ENCODE peak calls at places on chromosome 12, in nine cellular contexts. D is GM10248; W is upper lobe of right lung; N is choroid plexus epithelial cell; Z is AG04449; L is MCF 10A; S is NAMALWA; Y is C1 segment of cervical spinal cord; O is stimulated activated CD4-positive, alpha-beta T cell treated with anti-CD3 and anti-CD28 coated beads, Interleukin-15, amount 100 ng/mL, for 1 hour. H is an unnamed sample.

GRCh38 chr12:122276242-122276641 is 9.9 kb upstream of the VPS33A start:
- DNase-seq in D (no peak), W (no peak), N (no peak), Z (no peak), L (no peak), S (no peak), Y (no peak), O (no peak), H (no peak)

GRCh38 chr12:9647825-9648700 is 21.4 kb upstream of the CLEC2D start:
- DNase-seq in D (peak), W (peak), N (peak), Z (no peak), L (peak), S (peak), Y (peak), O (peak), H (peak)

GRCh38 chr12:59055204-59055839 is 135.0 kb upstream of the LRIG3 start:
- DNase-seq in D (peak), W (no peak), N (peak), Z (no peak), L (peak), S (no peak), Y (no peak), O (no peak), H (peak)

GRCh38 chr12:53983580-53984572 is 1.1 kb upstream of the HOXC10 start:
- DNase-seq in D (no peak), W (peak), N (no peak), Z (no peak), L (no peak), S (no peak), Y (no peak), O (no peak), H (no peak)

GRCh38 chr12:104177663-104178501 is 37.7 kb upstream of the TXNRD1 start:
- DNase-seq in D (no peak), W (peak), N (peak), Z (peak), L (peak), S (no peak), Y (no peak), O (no peak), H (no peak)

GRCh38 chr12:64091186-64091585 is 130.9 kb downstream of the KICS2 start:
- DNase-seq in D (no peak), W (no peak), N (no peak), Z (no peak), L (no peak), S (no peak), Y (no peak), O (no peak), H (no peak)

GRCh38 chr12:24780969-24781368 is 167.9 kb downstream of the BCAT1 start:
- DNase-seq in D (peak), W (no peak), N (peak), Z (no peak), L (no peak), S (peak), Y (no peak), O (no peak), H (peak)

GRCh38 chr12:132560831-132561783 is 49.3 kb downstream of the LRCOL1 start:
- DNase-seq in D (peak), W (peak), N (peak), Z (no peak), L (peak), S (peak), Y (peak), O (peak), H (peak)

GRCh38 chr12:132764231-132764630 is 2.6 kb upstream of the ANKLE2 start:
- DNase-seq in D (no peak), W (no peak), N (no peak), Z (no peak), L (no peak), S (no peak), Y (no peak), O (no peak), H (no peak)

GRCh38 chr12:64733857-64734256 is 25.3 kb downstream of the GNS start:
- DNase-seq in D (no peak), W (no peak), N (no peak), Z (no peak), L (peak), S (no peak), Y (peak), O (no peak), H (no peak)

GRCh38 chr12:3747976-3748619 is 4.8 kb downstream of the CRACR2A start:
- DNase-seq in D (no peak), W (no peak), N (no peak), Z (no peak), L (no peak), S (no peak), Y (no peak), O (no peak), H (no peak)

GRCh38 chr12:5586201-5586600 is 154.3 kb downstream of the NTF3 start:
- DNase-seq in D (no peak), W (no peak), N (no peak), Z (peak), L (no peak), S (no peak), Y (no peak), O (no peak), H (no peak)

GRCh38 chr12:122003646-122004611 is 17.8 kb upstream of the BCL7A start:
- DNase-seq in D (peak), W (no peak), N (peak), Z (no peak), L (no peak), S (peak), Y (no peak), O (no peak), H (no peak)

GRCh38 chr12:133106253-133106652 is 23.8 kb downstream of the ZNF891 start:
- DNase-seq in D (no peak), W (no peak), N (peak), Z (no peak), L (no peak), S (no peak), Y (no peak), O (no peak), H (peak)

GRCh38 chr12:92529944-92530343 is 172.8 kb upstream of the PLEKHG7 start:
- DNase-seq in D (no peak), W (no peak), N (no peak), Z (no peak), L (no peak), S (no peak), Y (no peak), O (no peak), H (peak)

GRCh38 chr12:122086641-122087285 is 8.2 kb downstream of the MLXIP start:
- DNase-seq in D (no peak), W (peak), N (no peak), Z (no peak), L (no peak), S (no peak), Y (no peak), O (no peak), H (no peak)

GRCh38 chr12:14390885-14391530 is 25.5 kb downstream of the ATF7IP start:
- DNase-seq in D (no peak), W (no peak), N (no peak), Z (no peak), L (no peak), S (no peak), Y (no peak), O (no peak), H (no peak)

GRCh38 chr12:39616251-39616650 is 3.4 kb downstream of the ABCD2 start:
- DNase-seq in D (no peak), W (no peak), N (no peak), Z (no peak), L (no peak), S (no peak), Y (no peak), O (no peak), H (no peak)

GRCh38 chr12:130958557-130959140 is 4.9 kb downstream of the ADGRD1 start:
- DNase-seq in D (no peak), W (no peak), N (no peak), Z (no peak), L (no peak), S (no peak), Y (no peak), O (no peak), H (no peak)

GRCh38 chr12:12791756-12792346 is 6.4 kb downstream of the APOLD1 start:
- DNase-seq in D (no peak), W (no peak), N (peak), Z (no peak), L (no peak), S (no peak), Y (no peak), O (no peak), H (no peak)

GRCh38 chr12:54128466-54128865 is 60.3 kb downstream of the SMUG1 start:
- DNase-seq in D (no peak), W (no peak), N (no peak), Z (no peak), L (no peak), S (no peak), Y (no peak), O (no peak), H (no peak)

GRCh38 chr12:65670775-65671174 is 153.5 kb upstream of the HMGA2 start:
- DNase-seq in D (no peak), W (no peak), N (no peak), Z (no peak), L (peak), S (no peak), Y (no peak), O (no peak), H (no peak)

GRCh38 chr12:123097521-123098084 is 53.3 kb downstream of the PITPNM2 start:
- DNase-seq in D (no peak), W (no peak), N (no peak), Z (no peak), L (no peak), S (no peak), Y (no peak), O (no peak), H (no peak)

GRCh38 chr12:78119351-78119918 is 288.7 kb downstream of the NAV3 start:
- DNase-seq in D (no peak), W (no peak), N (no peak), Z (no peak), L (no peak), S (no peak), Y (no peak), O (no peak), H (no peak)

GRCh38 chr12:51270067-51270846 is at the start of gene SMAGP:
- DNase-seq in D (peak), W (peak), N (peak), Z (no peak), L (peak), S (no peak), Y (no peak), O (peak), H (peak)

GRCh38 chr12:112308652-112309051 is 73.6 kb downstream of the HECTD4 start:
- DNase-seq in D (no peak), W (no peak), N (no peak), Z (no peak), L (no peak), S (no peak), Y (no peak), O (no peak), H (no peak)

GRCh38 chr12:51911788-51912711 is 4.7 kb downstream of the ACVRL1 start:
- DNase-seq in D (no peak), W (peak), N (no peak), Z (no peak), L (no peak), S (no peak), Y (no peak), O (no peak), H (no peak)

GRCh38 chr12:6231359-6232268 is 31.4 kb downstream of the CD9 start:
- DNase-seq in D (no peak), W (no peak), N (peak), Z (no peak), L (no peak), S (no peak), Y (no peak), O (no peak), H (no peak)

GRCh38 chr12:92045852-92046251 is 99.8 kb downstream of the BTG1 start:
- DNase-seq in D (no peak), W (no peak), N (no peak), Z (no peak), L (no peak), S (no peak), Y (no peak), O (no peak), H (peak)

GRCh38 chr12:72288911-72289310 is 16.7 kb downstream of the TRHDE start:
- DNase-seq in D (no peak), W (no peak), N (peak), Z (no peak), L (no peak), S (no peak), Y (no peak), O (no peak), H (no peak)

GRCh38 chr12:118060301-118061010 is 523 bp downstream of the WSB2 start:
- DNase-seq in D (no peak), W (peak), N (no peak), Z (no peak), L (no peak), S (peak), Y (peak), O (no peak), H (peak)